ENCODE peak calls at places on chromosomes 13 and 19, in four cellular contexts. One of them, this sample, is unnamed.

GRCh38 chr13:98570929-98571372 is 6.0 kb downstream of the STK24 start:
- DNase-seq in K562: peak
- DNase-seq in GM12878: peak
- DNase-seq in HepG2: peak
- DNase-seq in this sample: no peak

GRCh38 chr19:28242317-28242927 is 970.5 kb downstream of the UQCRFS1 start:
- DNase-seq in K562: peak
- DNase-seq in GM12878: no peak
- DNase-seq in HepG2: no peak
- DNase-seq in this sample: peak

GRCh38 chr19:8552810-8553209 is 24.4 kb downstream of the MYO1F start:
- DNase-seq in K562: peak
- DNase-seq in GM12878: no peak
- DNase-seq in HepG2: peak
- DNase-seq in this sample: peak

GRCh38 chr13:27367570-27367969 is 56.8 kb upstream of the GTF3A start:
- DNase-seq in K562: no peak
- DNase-seq in GM12878: no peak
- DNase-seq in HepG2: no peak
- DNase-seq in this sample: no peak

GRCh38 chr13:28485551-28485950 is 9.4 kb downstream of the FLT1 start:
- DNase-seq in K562: no peak
- DNase-seq in GM12878: no peak
- DNase-seq in HepG2: no peak
- DNase-seq in this sample: no peak

GRCh38 chr19:32652893-32653625 is 21.9 kb downstream of the ANKRD27 start:
- DNase-seq in K562: no peak
- DNase-seq in GM12878: no peak
- DNase-seq in HepG2: no peak
- DNase-seq in this sample: no peak

GRCh38 chr13:33678906-33679657 is 138.9 kb upstream of the RFC3 start:
- DNase-seq in K562: peak
- DNase-seq in GM12878: peak
- DNase-seq in HepG2: peak
- DNase-seq in this sample: no peak

GRCh38 chr19:48368942-48369341 is 4.8 kb downstream of the SYNGR4 start:
- DNase-seq in K562: no peak
- DNase-seq in GM12878: no peak
- DNase-seq in HepG2: no peak
- DNase-seq in this sample: no peak

GRCh38 chr13:98473135-98473791 is 103.6 kb downstream of the STK24 start:
- DNase-seq in K562: no peak
- DNase-seq in GM12878: no peak
- DNase-seq in HepG2: no peak
- DNase-seq in this sample: no peak

GRCh38 chr13:21696865-21697448 is 26.1 kb downstream of the FGF9 start:
- DNase-seq in K562: no peak
- DNase-seq in GM12878: no peak
- DNase-seq in HepG2: peak
- DNase-seq in this sample: no peak

GRCh38 chr13:81929988-81930387 is 1589.1 kb upstream of the SPRY2 start:
- DNase-seq in K562: no peak
- DNase-seq in GM12878: no peak
- DNase-seq in HepG2: peak
- DNase-seq in this sample: peak

GRCh38 chr13:91955546-91956355 is 557.3 kb downstream of the GPC5 start:
- DNase-seq in K562: no peak
- DNase-seq in GM12878: no peak
- DNase-seq in HepG2: no peak
- DNase-seq in this sample: no peak

GRCh38 chr19:35261356-35262100 is 7.2 kb upstream of the USF2 start:
- DNase-seq in K562: no peak
- DNase-seq in GM12878: no peak
- DNase-seq in HepG2: no peak
- DNase-seq in this sample: no peak

GRCh38 chr19:45215391-45216191 is 29.6 kb downstream of the EXOC3L2 start:
- DNase-seq in K562: no peak
- DNase-seq in GM12878: no peak
- DNase-seq in HepG2: no peak
- DNase-seq in this sample: no peak

GRCh38 chr13:23980160-23980551 is 82.9 kb upstream of the C1QTNF9B start:
- DNase-seq in K562: peak
- DNase-seq in GM12878: no peak
- DNase-seq in HepG2: peak
- DNase-seq in this sample: peak

GRCh38 chr13:50892162-50892944 is 17.2 kb upstream of the RNASEH2B start:
- DNase-seq in K562: no peak
- DNase-seq in GM12878: no peak
- DNase-seq in HepG2: no peak
- DNase-seq in this sample: no peak

GRCh38 chr19:51439021-51439465 is 19.2 kb downstream of the SIGLEC8 start:
- DNase-seq in K562: peak
- DNase-seq in GM12878: no peak
- DNase-seq in HepG2: peak
- DNase-seq in this sample: no peak

GRCh38 chr19:6672693-6673290 is 2.8 kb upstream of the TNFSF14 start:
- DNase-seq in K562: no peak
- DNase-seq in GM12878: no peak
- DNase-seq in HepG2: no peak
- DNase-seq in this sample: no peak

GRCh38 chr13:49400755-49401659 is 42.9 kb downstream of the CAB39L start:
- DNase-seq in K562: peak
- DNase-seq in GM12878: no peak
- DNase-seq in HepG2: no peak
- DNase-seq in this sample: no peak

GRCh38 chr19:5850743-5851293 is 431 bp downstream of the FUT3 start:
- DNase-seq in K562: no peak
- DNase-seq in GM12878: no peak
- DNase-seq in HepG2: no peak
- DNase-seq in this sample: no peak

GRCh38 chr19:38538793-38539528 is 78.8 kb downstream of the MAP4K1 start:
- DNase-seq in K562: no peak
- DNase-seq in GM12878: no peak
- DNase-seq in HepG2: no peak
- DNase-seq in this sample: no peak

GRCh38 chr13:75384881-75385707 is 96.9 kb downstream of the TBC1D4 start:
- DNase-seq in K562: peak
- DNase-seq in GM12878: no peak
- DNase-seq in HepG2: no peak
- DNase-seq in this sample: no peak

GRCh38 chr13:95924389-95924994 is 128.7 kb downstream of the UGGT2 start:
- DNase-seq in K562: no peak
- DNase-seq in GM12878: no peak
- DNase-seq in HepG2: peak
- DNase-seq in this sample: peak

GRCh38 chr19:611506-611869 is 21.8 kb downstream of the HCN2 start:
- DNase-seq in K562: no peak
- DNase-seq in GM12878: no peak
- DNase-seq in HepG2: no peak
- DNase-seq in this sample: no peak

GRCh38 chr19:19315444-19315843 is 4.9 kb downstream of the SUGP1 start:
- DNase-seq in K562: no peak
- DNase-seq in GM12878: no peak
- DNase-seq in HepG2: no peak
- DNase-seq in this sample: no peak

GRCh38 chr13:30730526-30730925 is 4.8 kb upstream of the ALOX5AP start:
- DNase-seq in K562: no peak
- DNase-seq in GM12878: no peak
- DNase-seq in HepG2: peak
- DNase-seq in this sample: no peak

GRCh38 chr13:112582305-112582704 is 5.6 kb downstream of the TUBGCP3 start:
- DNase-seq in K562: no peak
- DNase-seq in GM12878: no peak
- DNase-seq in HepG2: no peak
- DNase-seq in this sample: no peak

GRCh38 chr13:27053902-27054595 is 117.6 kb downstream of the USP12 start:
- DNase-seq in K562: no peak
- DNase-seq in GM12878: no peak
- DNase-seq in HepG2: no peak
- DNase-seq in this sample: no peak

GRCh38 chr19:13277104-13277809 is 127.0 kb downstream of the IER2 start:
- DNase-seq in K562: peak
- DNase-seq in GM12878: peak
- DNase-seq in HepG2: peak
- DNase-seq in this sample: peak

GRCh38 chr13:79490846-79491245 is 9.9 kb downstream of the NDFIP2 start:
- DNase-seq in K562: no peak
- DNase-seq in GM12878: no peak
- DNase-seq in HepG2: no peak
- DNase-seq in this sample: no peak
- TF ChIP-seq FOXM1 in K562: no peak
- TF ChIP-seq FOXM1 in GM12878: no peak
- TF ChIP-seq FOXM1 in HepG2: no peak
- TF ChIP-seq FOXM1 in this sample: no peak

GRCh38 chr13:102558029-102558428 is 38.8 kb upstream of the TPP2 start:
- DNase-seq in K562: no peak
- DNase-seq in GM12878: no peak
- DNase-seq in HepG2: no peak
- DNase-seq in this sample: no peak

GRCh38 chr13:102556806-102557205 is 40.0 kb upstream of the TPP2 start:
- DNase-seq in K562: no peak
- DNase-seq in GM12878: no peak
- DNase-seq in HepG2: no peak
- DNase-seq in this sample: no peak

GRCh38 chr13:102550507-102550906 is 46.3 kb upstream of the TPP2 start:
- DNase-seq in K562: no peak
- DNase-seq in GM12878: no peak
- DNase-seq in HepG2: no peak
- DNase-seq in this sample: no peak

GRCh38 chr13:102561933-102562332 is 34.9 kb upstream of the TPP2 start:
- DNase-seq in K562: no peak
- DNase-seq in GM12878: no peak
- DNase-seq in HepG2: peak
- DNase-seq in this sample: no peak

DNA sequence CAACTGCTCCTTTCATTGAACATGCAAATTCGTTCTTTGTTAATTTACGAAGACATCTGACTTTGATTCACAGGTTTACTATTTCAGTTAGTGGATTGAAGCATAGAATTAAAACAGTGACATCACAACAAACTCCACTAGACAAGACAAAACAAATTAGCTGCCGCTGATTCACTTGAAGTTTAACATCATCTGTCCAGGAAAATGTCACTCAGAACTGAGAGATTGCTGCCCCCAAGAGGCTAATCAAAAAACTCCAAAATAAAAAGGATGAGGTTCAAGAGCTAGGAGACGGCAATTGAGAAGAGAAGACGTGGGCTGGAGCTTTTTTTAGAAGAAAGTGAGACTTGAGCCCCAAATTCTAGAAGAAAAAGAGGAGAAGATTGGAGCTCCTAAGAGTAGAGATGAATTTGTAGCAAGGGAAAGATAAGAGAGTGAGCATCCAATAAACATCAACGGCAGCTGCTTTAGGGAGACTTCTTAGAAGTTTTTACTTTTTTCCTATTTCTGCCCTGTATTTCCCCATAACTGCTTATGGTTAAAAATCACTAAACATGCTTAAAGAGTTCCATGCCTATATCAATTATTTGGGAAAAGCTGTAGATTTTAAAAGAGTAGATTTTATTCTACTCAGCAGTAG is 40.8 kb upstream of the TPP2 start:
- DNase-seq in K562: peak
- DNase-seq in GM12878: no peak
- DNase-seq in HepG2: peak
- DNase-seq in this sample: peak
- TF ChIP-seq FOXK2 in K562: no peak
- TF ChIP-seq FOXK2 in GM12878: no peak
- TF ChIP-seq FOXK2 in HepG2: no peak
- TF ChIP-seq FOXK2 in this sample: no peak

DNA sequence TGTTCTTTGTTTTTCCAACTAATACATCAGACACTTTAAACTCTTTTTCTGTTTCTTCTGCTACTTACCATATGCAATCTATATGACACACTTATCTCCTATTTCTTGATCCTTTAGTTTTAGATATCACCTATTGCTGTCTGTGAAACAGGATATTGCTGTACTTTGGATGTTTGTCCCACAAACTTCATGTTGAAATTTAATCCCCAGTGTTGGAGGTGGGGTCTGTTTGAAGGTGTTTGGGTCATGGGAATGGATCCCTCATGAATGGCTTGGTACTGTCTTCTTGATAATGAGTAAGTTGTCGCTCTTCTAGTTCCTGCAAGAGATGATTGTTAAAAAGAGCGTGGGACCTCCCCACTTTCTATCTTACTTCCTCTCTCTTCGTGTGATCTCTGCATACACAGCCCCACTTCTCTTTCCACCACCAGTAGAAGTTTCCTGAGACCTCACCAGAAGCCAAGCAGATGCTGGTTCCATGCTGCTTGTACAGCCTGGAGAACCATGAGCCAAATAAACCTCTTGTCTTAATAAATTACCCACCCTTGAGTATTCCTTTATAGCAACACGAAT is 244.2 kb downstream of the NHLRC3 start:
- DNase-seq in K562: no peak
- DNase-seq in GM12878: peak
- DNase-seq in HepG2: no peak
- DNase-seq in this sample: no peak
- TF ChIP-seq FOXM1 in K562: no peak
- TF ChIP-seq FOXM1 in GM12878: no peak
- TF ChIP-seq FOXM1 in HepG2: no peak
- TF ChIP-seq FOXM1 in this sample: no peak

GRCh38 chr13:93559718-93560117 is 333.1 kb downstream of the GPC6 start:
- DNase-seq in K562: no peak
- DNase-seq in GM12878: no peak
- DNase-seq in HepG2: no peak
- DNase-seq in this sample: no peak
- TF ChIP-seq FOXK2 in K562: no peak
- TF ChIP-seq FOXK2 in GM12878: no peak
- TF ChIP-seq FOXK2 in HepG2: no peak
- TF ChIP-seq FOXK2 in this sample: no peak

DNA sequence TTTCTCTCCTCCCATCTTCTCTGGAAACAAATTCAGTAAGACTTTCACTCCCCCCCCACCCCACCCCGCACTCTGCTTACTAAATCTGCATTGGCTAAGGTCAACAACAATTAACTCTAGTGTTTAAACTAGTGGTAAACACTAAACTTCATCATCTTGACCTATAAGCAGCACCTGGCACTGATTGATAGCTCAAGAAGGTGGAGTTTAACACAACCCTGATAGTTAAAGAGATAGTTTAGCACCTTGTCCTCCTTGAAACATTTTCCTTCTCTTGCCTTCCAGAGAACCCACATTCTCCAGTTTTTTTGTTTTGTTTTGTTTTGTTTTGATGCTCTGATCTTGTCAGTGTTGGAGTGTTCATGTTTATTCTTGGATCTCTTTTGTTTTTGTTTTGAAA is 14.2 kb upstream of the KLF12 start:
- DNase-seq in K562: no peak
- DNase-seq in GM12878: no peak
- DNase-seq in HepG2: no peak
- DNase-seq in this sample: no peak
- TF ChIP-seq FOXM1 in K562: no peak
- TF ChIP-seq FOXM1 in GM12878: no peak
- TF ChIP-seq FOXM1 in HepG2: no peak
- TF ChIP-seq FOXM1 in this sample: no peak